ENCODE peak calls at places on chromosomes 4 and X, in five cellular contexts. M is tibial nerve, G is H1, W is HCT116, H is GM12878. R is an unnamed sample.

GRCh38 chr4:3416270-3416669 is 25.5 kb upstream of the HGFAC start:
- DNase-seq in G (no peak), W (no peak), H (no peak), M (peak; percentile 5), R (peak; percentile 31)

GRCh38 chrX:16796298-16796697 is 10.0 kb downstream of the TXLNG start:
- DNase-seq in M (no peak), H (no peak), W (no peak), G (no peak), R (no peak)

GRCh38 chr4:88040707-88041106 is 33.3 kb downstream of the PKD2 start:
- DNase-seq in W (no peak), H (no peak), G (no peak), M (no peak), R (no peak)

GRCh38 chrX:43640481-43640880 is 15.6 kb upstream of the MAOA start:
- DNase-seq in W (no peak), H (no peak), G (no peak), M (no peak), R (no peak)

GRCh38 chr4:123976285-123976684 is 579.7 kb downstream of the SPRY1 start:
- DNase-seq in M (no peak), W (no peak), G (no peak), H (no peak), R (no peak)

GRCh38 chr4:121648518-121648917 is 48.3 kb downstream of the ANXA5 start:
- DNase-seq in H (no peak), G (no peak), W (no peak), M (no peak), R (no peak)

GRCh38 chr4:79852305-79852730 is 220.7 kb downstream of the ANTXR2 start:
- DNase-seq in M (no peak), W (peak; percentile 40), G (no peak), H (no peak), R (peak; percentile 54)

GRCh38 chr4:17447675-17448298 is 64.1 kb downstream of the QDPR start:
- DNase-seq in W (peak; percentile 74), H (peak; percentile 37), M (no peak), G (no peak), R (no peak)

GRCh38 chr4:17865866-17866363 is 55.1 kb downstream of the NCAPG start:
- DNase-seq in M (no peak), W (no peak), G (no peak), H (no peak), R (no peak)

GRCh38 chr4:83599183-83599582 is 63.3 kb downstream of the GPAT3 start:
- DNase-seq in M (no peak), W (peak; percentile 23), G (no peak), H (no peak), R (no peak)

GRCh38 chr4:188107931-188108843 is 1.2 kb downstream of the TRIML2 start:
- DNase-seq in H (no peak), G (peak; percentile 72), M (no peak), W (peak; percentile 51), R (no peak)

GRCh38 chr4:147678796-147679549 is 5.0 kb downstream of the PRMT9 start:
- DNase-seq in W (peak; percentile 41), M (no peak), G (no peak), H (no peak), R (no peak)

GRCh38 chrX:46758956-46759644 is at the start of gene SLC9A7:
- DNase-seq in H (peak; percentile 33), G (peak; percentile 53), M (peak; percentile 43), W (peak; percentile 59), R (peak; percentile 87)

GRCh38 chr4:128286474-128287158 is 997 bp downstream of the PGRMC2 start:
- DNase-seq in H (no peak), G (no peak), W (peak; percentile 22), M (no peak), R (no peak)

GRCh38 chr4:38650133-38650532 is 13.9 kb upstream of the KLF3 start:
- DNase-seq in W (no peak), H (no peak), G (no peak), M (no peak), R (no peak)

GRCh38 chr4:13599159-13599558 is 28.4 kb downstream of the BOD1L1 start:
- DNase-seq in M (no peak), G (peak; percentile 17), W (no peak), H (no peak), R (no peak)

GRCh38 chrX:86002076-86002896 is 45.1 kb downstream of the CHM start:
- DNase-seq in W (peak; percentile 7), M (no peak), H (no peak), G (peak; percentile 56), R (no peak)

GRCh38 chrX:112368371-112368770 is 285.8 kb upstream of the TRPC5 start:
- DNase-seq in G (no peak), H (no peak), W (no peak), M (no peak), R (no peak)

GRCh38 chrX:132692066-132692465 is 203.2 kb upstream of the MBNL3 start:
- DNase-seq in H (no peak), G (no peak), W (no peak), M (no peak), R (peak; percentile 30)

GRCh38 chr4:151012836-151013235 is 2.2 kb downstream of the LRBA start:
- DNase-seq in W (peak; percentile 7), H (no peak), M (no peak), G (no peak), R (no peak)

GRCh38 chr4:96193061-96193460 is 353.2 kb downstream of the PDHA2 start:
- DNase-seq in W (no peak), G (no peak), H (no peak), M (no peak), R (no peak)

GRCh38 chrX:20217279-20217678 is 49.4 kb downstream of the RPS6KA3 start:
- DNase-seq in H (no peak), M (no peak), W (peak; percentile 16), G (no peak), R (no peak)

GRCh38 chrX:54076903-54077302 is 32.6 kb upstream of the PHF8 start:
- DNase-seq in W (no peak), H (no peak), G (no peak), M (no peak), R (no peak)

GRCh38 chrX:15714529-15714928 is 23.5 kb upstream of the CA5B start:
- DNase-seq in G (no peak), M (no peak), H (no peak), W (no peak), R (no peak)

GRCh38 chrX:48902135-48902534 is 4.4 kb downstream of the PQBP1 start:
- DNase-seq in W (no peak), M (no peak), H (no peak), G (no peak), R (no peak)
- TF ChIP-seq POLR2A in W (no peak), M (no peak), H (no peak), G (no peak), R (no peak)

GRCh38 chr4:19684079-19684478 is 567.6 kb upstream of the SLIT2 start:
- DNase-seq in H (no peak), G (no peak), W (no peak), M (no peak), R (no peak)

GRCh38 chr4:19694829-19695228 is 556.9 kb upstream of the SLIT2 start:
- DNase-seq in H (no peak), M (no peak), G (no peak), W (no peak), R (no peak)

GRCh38 chr4:19686456-19686855 is 565.2 kb upstream of the SLIT2 start:
- DNase-seq in M (no peak), W (no peak), G (no peak), H (no peak), R (no peak)

GRCh38 chr4:19693949-19694597 is 557.6 kb upstream of the SLIT2 start:
- DNase-seq in G (no peak), M (no peak), H (no peak), W (no peak), R (peak; percentile 21)

DNA sequence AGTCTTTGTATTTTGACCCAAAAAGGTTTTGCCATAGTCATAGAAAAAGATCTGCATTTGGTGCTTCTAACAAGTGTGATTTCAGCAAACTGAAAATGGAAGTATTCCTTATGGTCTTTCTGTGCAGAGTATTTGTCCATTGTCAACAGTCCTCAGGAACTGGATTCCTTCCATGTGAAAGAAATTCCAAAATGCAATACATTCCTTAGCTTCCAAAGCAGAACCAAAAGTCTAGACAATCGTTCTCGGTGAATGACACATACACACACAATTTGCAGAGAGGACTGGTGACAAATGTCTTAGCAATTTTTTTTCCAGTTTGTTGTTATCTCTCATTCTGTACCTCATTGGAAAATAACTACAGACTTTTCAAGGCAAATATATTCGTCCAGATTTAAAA is 562.2 kb upstream of the SLIT2 start:
- DNase-seq in H (no peak), G (no peak), M (no peak), W (no peak), R (no peak)
- H3K27ac ChIP-seq in H (no peak overlapping the region), G (no peak overlapping the region), M (peak overlapping the region; percentile 29), W (no peak overlapping the region), R (no peak overlapping the region)

GRCh38 chrX:153922286-153922573 is 3.8 kb downstream of the ARHGAP4 start:
- DNase-seq in W (no peak), H (no peak), M (no peak), G (no peak), R (no peak)

GRCh38 chrX:153925387-153925738 is 701 bp downstream of the ARHGAP4 start:
- DNase-seq in W (no peak), M (no peak), H (peak; percentile 51), G (no peak), R (no peak)

GRCh38 chrX:153922932-153923857 is 2.9 kb downstream of the ARHGAP4 start:
- DNase-seq in M (peak; percentile 57), H (no peak), G (no peak), W (no peak), R (peak; percentile 84)

GRCh38 chrX:153925739-153926593 is at the start of gene ARHGAP4:
- DNase-seq in H (no peak), M (no peak), W (peak; percentile 37), G (no peak), R (no peak)

DNA sequence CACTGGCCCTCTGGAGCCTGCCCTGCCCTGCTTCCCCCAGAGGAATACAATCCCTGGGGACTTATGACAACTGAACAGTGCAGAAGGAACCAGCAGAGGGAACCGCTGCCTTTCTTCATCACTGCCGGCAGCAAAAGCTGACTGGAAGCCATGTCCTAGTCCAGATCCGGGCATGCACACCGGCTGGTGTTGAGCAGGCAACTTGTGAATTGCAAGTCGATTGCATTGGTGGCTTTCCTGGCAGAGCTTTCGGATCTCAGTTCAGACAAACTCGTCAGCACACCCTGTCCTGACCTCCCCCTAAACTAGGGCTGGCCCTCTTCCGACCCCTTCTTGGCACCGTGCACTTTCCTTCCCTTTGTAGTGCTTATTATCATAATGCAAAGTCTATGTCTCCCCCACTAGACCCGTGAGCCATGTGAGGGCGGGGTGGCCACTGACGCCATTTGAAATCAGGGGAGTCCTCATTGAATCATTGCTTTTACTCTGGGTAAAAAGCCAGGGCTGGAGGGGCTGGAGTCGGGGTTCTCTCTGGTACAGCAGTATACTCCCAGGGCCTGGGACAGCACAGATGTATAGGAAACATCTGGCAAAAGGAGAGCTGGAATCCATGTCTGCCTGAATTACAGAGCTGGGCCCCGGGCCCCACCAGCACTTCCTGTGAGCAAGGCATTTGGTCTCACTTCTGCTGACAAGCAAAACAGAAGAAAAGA is 1.8 kb downstream of the ARHGAP4 start:
- DNase-seq in G (no peak), W (no peak), H (no peak), M (no peak), R (no peak)
- TF ChIP-seq CTCF in G (peak; percentile 22), W (peak; percentile 36), H (peak; percentile 32), M (no peak), R (no peak)

GRCh38 chr4:11098461-11098860 is 330.2 kb downstream of the HS3ST1 start:
- DNase-seq in H (peak; percentile 24), M (no peak), G (no peak), W (no peak), R (no peak)
- TF ChIP-seq POLR2A in H (no peak), M (no peak), G (no peak), W (no peak), R (no peak)